ENCODE peak calls at places on chromosomes 11 and 22, in four cellular contexts. W is ovary, B is cardiac muscle cell, V is AG09309. N is an unnamed sample.

GRCh38 chr11:11620966-11621880 is 582 bp downstream of the GALNT18 start:
- DNase-seq in B (peak), W (peak), V (no peak), N (peak)

GRCh38 chr22:30210235-30210831 is 36.2 kb downstream of the LIF start:
- DNase-seq in B (no peak), W (no peak), V (no peak), N (peak)

GRCh38 chr11:16771350-16772140 is 33.1 kb downstream of the C11orf58 start:
- DNase-seq in B (no peak), V (no peak), W (no peak), N (no peak)

GRCh38 chr11:77187105-77187750 is 59.2 kb downstream of the MYO7A start:
- DNase-seq in V (no peak), B (no peak), W (no peak), N (no peak)

GRCh38 chr11:70761094-70761905 is 363.0 kb downstream of the CTTN start:
- DNase-seq in V (no peak), B (no peak), W (no peak), N (no peak)

GRCh38 chr11:35525501-35526175 is at the start of gene PAMR1:
- DNase-seq in B (peak), W (no peak), V (no peak), N (peak)

GRCh38 chr22:22710719-22711531 is 66.5 kb downstream of the GGTLC2 start:
- DNase-seq in V (no peak), W (peak), B (no peak), N (peak)

GRCh38 chr22:49300951-49301397 is 526.7 kb downstream of the BRD1 start:
- DNase-seq in V (no peak), B (no peak), W (no peak), N (no peak)

GRCh38 chr11:61745796-61746653 is 6.4 kb upstream of the MYRF start:
- DNase-seq in B (no peak), V (no peak), W (no peak), N (no peak)

GRCh38 chr11:2213384-2213842 is 41.8 kb upstream of the TH start:
- DNase-seq in B (no peak), V (no peak), W (no peak), N (no peak)

GRCh38 chr11:8282621-8283509 is 19.2 kb upstream of the LMO1 start:
- DNase-seq in W (no peak), B (peak), V (no peak), N (no peak)

GRCh38 chr11:110710520-110711381 is 1.5 kb downstream of the ARHGAP20 start:
- DNase-seq in W (peak), V (no peak), B (peak), N (no peak)

GRCh38 chr11:110711448-110711775 is 825 bp downstream of the ARHGAP20 start:
- DNase-seq in B (no peak), V (no peak), W (no peak), N (no peak)

GRCh38 chr11:110711776-110712642 is at the start of gene ARHGAP20:
- DNase-seq in B (peak), W (peak), V (no peak), N (no peak)

GRCh38 chr11:110713469-110713776 is 1.2 kb upstream of the ARHGAP20 start:
- DNase-seq in V (no peak), B (no peak), W (no peak), N (no peak)

GRCh38 chr11:110712643-110713468 is 619 bp upstream of the ARHGAP20 start:
- DNase-seq in B (peak), W (no peak), V (no peak), N (no peak)
- TF ChIP-seq CTCF in B (peak), W (no peak), V (no peak), N (no peak)

GRCh38 chr22:29207231-29207550 is 1.5 kb downstream of the EMID1 start:
- DNase-seq in V (no peak), W (no peak), B (no peak), N (no peak)
- TF ChIP-seq CTCF in V (no peak), W (no peak), B (no peak), N (no peak)

GRCh38 chr11:64644348-64645242 is 53.6 kb downstream of the SLC22A12 start:
- DNase-seq in W (no peak), B (no peak), V (no peak), N (no peak)
- TF ChIP-seq CTCF in W (no peak), B (peak), V (no peak), N (no peak)

GRCh38 chr11:6418958-6419611 is at the start of gene APBB1:
- DNase-seq in W (peak), B (peak), V (no peak), N (peak)
- TF ChIP-seq CTCF in W (no peak), B (peak), V (no peak), N (no peak)

GRCh38 chr22:19498866-19499190 is 19.1 kb downstream of the CDC45 start:
- DNase-seq in B (no peak), W (no peak), V (no peak), N (no peak)

GRCh38 chr22:19499880-19500242 is 20.1 kb downstream of the CDC45 start:
- DNase-seq in B (no peak), V (no peak), W (no peak), N (no peak)

GRCh38 chr22:19498154-19498865 is 18.6 kb downstream of the CDC45 start:
- DNase-seq in W (no peak), B (no peak), V (no peak), N (no peak)

GRCh38 chr22:19497245-19497644 is 17.5 kb downstream of the CDC45 start:
- DNase-seq in B (no peak), V (peak), W (no peak), N (no peak)

DNA sequence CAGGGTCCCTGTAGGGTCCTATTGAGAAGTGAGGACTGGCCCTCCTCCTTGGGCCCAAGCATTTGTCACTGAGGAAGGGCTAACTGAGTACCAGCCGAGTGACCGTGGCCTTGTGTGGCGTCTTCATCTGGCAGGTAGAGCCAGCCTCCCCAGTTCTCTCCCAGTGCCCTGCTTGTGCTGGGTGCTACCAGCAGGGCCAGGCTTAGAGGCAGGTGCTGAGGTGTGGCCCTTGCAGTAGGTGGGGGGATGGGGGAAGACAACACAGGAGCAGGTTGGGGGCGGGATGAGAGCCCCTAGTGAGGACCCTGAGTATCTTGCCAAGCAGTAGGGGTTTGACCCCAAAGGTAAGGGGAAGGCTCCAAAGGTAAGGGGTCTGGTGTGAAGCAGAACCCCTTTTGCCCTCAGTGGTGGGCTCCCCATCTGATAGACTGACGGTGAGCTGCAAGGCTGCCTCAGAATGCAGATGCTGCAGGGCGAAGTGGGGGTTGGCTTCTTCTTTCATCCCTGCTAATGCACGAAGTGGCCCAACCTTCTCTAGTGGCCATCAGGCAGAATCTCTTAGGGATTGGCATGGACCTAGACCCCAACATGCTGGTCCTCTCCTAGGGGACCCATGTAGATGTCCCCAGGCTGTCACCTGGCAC is 19.6 kb downstream of the CDC45 start:
- DNase-seq in V (no peak), W (no peak), B (no peak), N (no peak)
- TF ChIP-seq CTCF in V (no peak), W (no peak), B (no peak), N (no peak)

GRCh38 chr22:23750744-23751440 is at the start of gene ZNF70:
- DNase-seq in W (peak), B (peak), V (peak), N (peak)
- TF ChIP-seq CTCF in W (no peak), B (peak), V (peak), N (no peak)

N was measured in Calu3.